ENCODE peak calls at places on chromosomes 5 and 9, in ten cellular contexts. One of them, this sample, is unnamed.
A peak's percentile ranks its signal among the peaks of the same experiment; 100 is the strongest.

GRCh38 chr5:157283434-157283833 is 17.5 kb downstream of the CYFIP2 start:
- DNase-seq in OCI-M1: no peak
- DNase-seq in AG08396: no peak
- DNase-seq in endothelial cell: no peak
- DNase-seq in T follicular helper cell: no peak
- DNase-seq in GM12891: peak; percentile 29
- DNase-seq in cardiac septum: no peak
- DNase-seq in activated CD8-positive, alpha-beta memory T cell treated with anti-CD3 and anti-CD28 coated beads for 48 hours: no peak
- DNase-seq in fibroblast of villous mesenchyme: no peak
- DNase-seq in GOT3: no peak
- DNase-seq in this sample: no peak

GRCh38 chr9:13576101-13576500 is 296.6 kb upstream of the MPDZ start:
- DNase-seq in GM12891: no peak
- DNase-seq in endothelial cell: no peak
- DNase-seq in AG08396: no peak
- DNase-seq in activated CD8-positive, alpha-beta memory T cell treated with anti-CD3 and anti-CD28 coated beads for 48 hours: no peak
- DNase-seq in OCI-M1: no peak
- DNase-seq in fibroblast of villous mesenchyme: no peak
- DNase-seq in cardiac septum: no peak
- DNase-seq in T follicular helper cell: no peak
- DNase-seq in GOT3: no peak
- DNase-seq in this sample: no peak

GRCh38 chr5:80189201-80189600 is 66.6 kb downstream of the SERINC5 start:
- DNase-seq in AG08396: no peak
- DNase-seq in T follicular helper cell: no peak
- DNase-seq in fibroblast of villous mesenchyme: no peak
- DNase-seq in activated CD8-positive, alpha-beta memory T cell treated with anti-CD3 and anti-CD28 coated beads for 48 hours: no peak
- DNase-seq in GOT3: no peak
- DNase-seq in GM12891: no peak
- DNase-seq in OCI-M1: no peak
- DNase-seq in cardiac septum: no peak
- DNase-seq in endothelial cell: no peak
- DNase-seq in this sample: no peak

GRCh38 chr5:62779010-62779422 is 200.4 kb downstream of the LRRC70 start:
- DNase-seq in GOT3: no peak
- DNase-seq in activated CD8-positive, alpha-beta memory T cell treated with anti-CD3 and anti-CD28 coated beads for 48 hours: no peak
- DNase-seq in endothelial cell: peak; percentile 31
- DNase-seq in fibroblast of villous mesenchyme: peak; percentile 65
- DNase-seq in T follicular helper cell: no peak
- DNase-seq in AG08396: peak; percentile 78
- DNase-seq in GM12891: peak; percentile 28
- DNase-seq in cardiac septum: no peak
- DNase-seq in OCI-M1: peak; percentile 65
- DNase-seq in this sample: peak; percentile 24

GRCh38 chr9:113609562-113610318 is 146.2 kb downstream of the RGS3 start:
- DNase-seq in OCI-M1: no peak
- DNase-seq in T follicular helper cell: no peak
- DNase-seq in GOT3: no peak
- DNase-seq in cardiac septum: peak; percentile 91
- DNase-seq in GM12891: no peak
- DNase-seq in AG08396: peak; percentile 63
- DNase-seq in endothelial cell: peak; percentile 71
- DNase-seq in fibroblast of villous mesenchyme: peak; percentile 54
- DNase-seq in activated CD8-positive, alpha-beta memory T cell treated with anti-CD3 and anti-CD28 coated beads for 48 hours: no peak
- DNase-seq in this sample: peak; percentile 94

GRCh38 chr9:138060881-138061280 is 183.3 kb downstream of the CACNA1B start:
- DNase-seq in T follicular helper cell: no peak
- DNase-seq in OCI-M1: no peak
- DNase-seq in activated CD8-positive, alpha-beta memory T cell treated with anti-CD3 and anti-CD28 coated beads for 48 hours: no peak
- DNase-seq in cardiac septum: peak; percentile 15
- DNase-seq in fibroblast of villous mesenchyme: no peak
- DNase-seq in GM12891: no peak
- DNase-seq in endothelial cell: no peak
- DNase-seq in AG08396: no peak
- DNase-seq in GOT3: no peak
- DNase-seq in this sample: no peak

GRCh38 chr9:19464764-19465570 is 56.2 kb downstream of the ACER2 start:
- DNase-seq in GM12891: peak; percentile 94
- DNase-seq in OCI-M1: peak; percentile 76
- DNase-seq in cardiac septum: peak; percentile 81
- DNase-seq in T follicular helper cell: peak; percentile 61
- DNase-seq in endothelial cell: peak; percentile 84
- DNase-seq in AG08396: peak; percentile 95
- DNase-seq in fibroblast of villous mesenchyme: peak; percentile 58
- DNase-seq in activated CD8-positive, alpha-beta memory T cell treated with anti-CD3 and anti-CD28 coated beads for 48 hours: peak; percentile 47
- DNase-seq in GOT3: peak; percentile 41
- DNase-seq in this sample: peak; percentile 72

GRCh38 chr9:98552306-98552705 is 156.4 kb downstream of the GABBR2 start:
- DNase-seq in T follicular helper cell: no peak
- DNase-seq in cardiac septum: no peak
- DNase-seq in OCI-M1: no peak
- DNase-seq in activated CD8-positive, alpha-beta memory T cell treated with anti-CD3 and anti-CD28 coated beads for 48 hours: no peak
- DNase-seq in endothelial cell: no peak
- DNase-seq in AG08396: no peak
- DNase-seq in GM12891: no peak
- DNase-seq in GOT3: no peak
- DNase-seq in fibroblast of villous mesenchyme: no peak
- DNase-seq in this sample: no peak

GRCh38 chr9:77156646-77157371 is 20.5 kb upstream of the VPS13A start:
- DNase-seq in activated CD8-positive, alpha-beta memory T cell treated with anti-CD3 and anti-CD28 coated beads for 48 hours: no peak
- DNase-seq in cardiac septum: no peak
- DNase-seq in GOT3: no peak
- DNase-seq in GM12891: no peak
- DNase-seq in fibroblast of villous mesenchyme: no peak
- DNase-seq in endothelial cell: no peak
- DNase-seq in AG08396: no peak
- DNase-seq in T follicular helper cell: no peak
- DNase-seq in OCI-M1: no peak
- DNase-seq in this sample: no peak

GRCh38 chr5:80124111-80124510 is 89.0 kb downstream of the THBS4 start:
- DNase-seq in OCI-M1: no peak
- DNase-seq in cardiac septum: no peak
- DNase-seq in fibroblast of villous mesenchyme: no peak
- DNase-seq in AG08396: no peak
- DNase-seq in activated CD8-positive, alpha-beta memory T cell treated with anti-CD3 and anti-CD28 coated beads for 48 hours: no peak
- DNase-seq in GOT3: no peak
- DNase-seq in T follicular helper cell: no peak
- DNase-seq in GM12891: no peak
- DNase-seq in endothelial cell: no peak
- DNase-seq in this sample: no peak

GRCh38 chr5:145510324-145510723 is 324.8 kb downstream of the PRELID2 start:
- DNase-seq in T follicular helper cell: no peak
- DNase-seq in GM12891: no peak
- DNase-seq in OCI-M1: peak; percentile 15
- DNase-seq in cardiac septum: no peak
- DNase-seq in fibroblast of villous mesenchyme: peak; percentile 67
- DNase-seq in activated CD8-positive, alpha-beta memory T cell treated with anti-CD3 and anti-CD28 coated beads for 48 hours: no peak
- DNase-seq in AG08396: peak; percentile 15
- DNase-seq in endothelial cell: no peak
- DNase-seq in GOT3: no peak
- DNase-seq in this sample: no peak

GRCh38 chr9:133794006-133794760 is 56.0 kb upstream of the SARDH start:
- DNase-seq in endothelial cell: no peak
- DNase-seq in GM12891: no peak
- DNase-seq in GOT3: no peak
- DNase-seq in activated CD8-positive, alpha-beta memory T cell treated with anti-CD3 and anti-CD28 coated beads for 48 hours: no peak
- DNase-seq in cardiac septum: no peak
- DNase-seq in AG08396: no peak
- DNase-seq in T follicular helper cell: no peak
- DNase-seq in fibroblast of villous mesenchyme: no peak
- DNase-seq in OCI-M1: no peak
- DNase-seq in this sample: no peak

GRCh38 chr5:59037453-59038168 is 454.7 kb downstream of the RAB3C start:
- DNase-seq in cardiac septum: no peak
- DNase-seq in endothelial cell: no peak
- DNase-seq in activated CD8-positive, alpha-beta memory T cell treated with anti-CD3 and anti-CD28 coated beads for 48 hours: no peak
- DNase-seq in GOT3: no peak
- DNase-seq in fibroblast of villous mesenchyme: no peak
- DNase-seq in T follicular helper cell: no peak
- DNase-seq in GM12891: no peak
- DNase-seq in OCI-M1: no peak
- DNase-seq in AG08396: no peak
- DNase-seq in this sample: no peak

This sample was measured in heart right ventricle.